ENCODE peak calls at places on chromosomes 1 and 21, in eight cellular contexts. Y is astrocyte of the spinal cord; D is CD4-positive, alpha-beta T cell; F is heart left ventricle; P is PC-9; K is H9; U is nephron progenitor cell; L is fibroblast of mammary gland. H is an unnamed sample.
A peak's percentile ranks its signal among the peaks of the same experiment; 100 is the strongest.

GRCh38 chr1:40385437-40386310 is 12.1 kb downstream of the SMAP2 start:
- DNase-seq in U (no peak), P (no peak), Y (peak; percentile 45), L (no peak), F (no peak), K (no peak), D (peak; percentile 49), H (no peak)

GRCh38 chr1:200299571-200299970 is 110.3 kb downstream of the ZNF281 start:
- DNase-seq in L (no peak), Y (no peak), F (no peak), K (no peak), P (no peak), D (no peak), U (no peak), H (no peak)

GRCh38 chr21:17548262-17548661 is 35.4 kb downstream of the CXADR start:
- DNase-seq in F (peak; percentile 46), L (peak; percentile 45), K (no peak), U (no peak), P (no peak), D (no peak), Y (no peak), H (no peak)

GRCh38 chr1:201142854-201143725 is 11.2 kb downstream of the TMEM9 start:
- DNase-seq in F (no peak), U (no peak), K (no peak), P (no peak), Y (no peak), D (no peak), L (no peak), H (no peak)

GRCh38 chr1:68828013-68828412 is 331.1 kb upstream of the DEPDC1 start:
- DNase-seq in K (no peak), U (no peak), F (no peak), L (no peak), D (no peak), Y (no peak), P (no peak), H (no peak)

GRCh38 chr1:70890408-70890807 is 157.2 kb downstream of the PTGER3 start:
- DNase-seq in D (no peak), U (no peak), L (no peak), Y (no peak), F (no peak), P (no peak), K (no peak), H (no peak)

GRCh38 chr1:111934346-111934745 is 55.1 kb downstream of the KCND3 start:
- DNase-seq in Y (no peak), D (no peak), P (no peak), K (no peak), U (no peak), F (no peak), L (no peak), H (no peak)

GRCh38 chr1:53519412-53519811 is 60.2 kb downstream of the DMRTB1 start:
- DNase-seq in P (no peak), L (no peak), U (no peak), Y (peak; percentile 23), F (no peak), K (no peak), D (no peak), H (no peak)

GRCh38 chr1:116128669-116129068 is 17.5 kb downstream of the MAB21L3 start:
- DNase-seq in D (peak; percentile 14), L (no peak), F (no peak), U (no peak), K (no peak), Y (no peak), P (no peak), H (no peak)

GRCh38 chr1:175016073-175016722 is 7.0 kb downstream of the MRPS14 start:
- DNase-seq in K (no peak), P (no peak), D (no peak), F (no peak), U (no peak), Y (peak; percentile 63), L (peak; percentile 86), H (no peak)

GRCh38 chr1:82565546-82565945 is 764.8 kb downstream of the ADGRL2 start:
- DNase-seq in U (no peak), D (no peak), Y (peak; percentile 91), L (peak; percentile 66), P (no peak), K (no peak), F (no peak), H (no peak)

GRCh38 chr1:71307451-71307850 is 226.6 kb upstream of the ZRANB2 start:
- DNase-seq in D (no peak), Y (peak; percentile 54), U (peak; percentile 3), L (peak; percentile 90), K (no peak), F (peak; percentile 21), P (no peak), H (peak; percentile 23)

GRCh38 chr1:163361123-163361934 is 39.6 kb downstream of the NUF2 start:
- DNase-seq in F (no peak), Y (no peak), P (peak; percentile 37), L (peak; percentile 18), K (peak; percentile 28), D (no peak), U (peak; percentile 18), H (no peak)

GRCh38 chr1:223639333-223639749 is 26.2 kb downstream of the CAPN8 start:
- DNase-seq in Y (no peak), U (no peak), F (no peak), D (no peak), L (peak; percentile 6), P (peak; percentile 94), K (no peak), H (no peak)

GRCh38 chr1:161013591-161014513 is 7.1 kb downstream of the F11R start:
- DNase-seq in F (peak; percentile 88), Y (no peak), D (peak; percentile 51), P (peak; percentile 97), L (peak; percentile 29), K (peak; percentile 83), U (no peak), H (no peak)

DNA sequence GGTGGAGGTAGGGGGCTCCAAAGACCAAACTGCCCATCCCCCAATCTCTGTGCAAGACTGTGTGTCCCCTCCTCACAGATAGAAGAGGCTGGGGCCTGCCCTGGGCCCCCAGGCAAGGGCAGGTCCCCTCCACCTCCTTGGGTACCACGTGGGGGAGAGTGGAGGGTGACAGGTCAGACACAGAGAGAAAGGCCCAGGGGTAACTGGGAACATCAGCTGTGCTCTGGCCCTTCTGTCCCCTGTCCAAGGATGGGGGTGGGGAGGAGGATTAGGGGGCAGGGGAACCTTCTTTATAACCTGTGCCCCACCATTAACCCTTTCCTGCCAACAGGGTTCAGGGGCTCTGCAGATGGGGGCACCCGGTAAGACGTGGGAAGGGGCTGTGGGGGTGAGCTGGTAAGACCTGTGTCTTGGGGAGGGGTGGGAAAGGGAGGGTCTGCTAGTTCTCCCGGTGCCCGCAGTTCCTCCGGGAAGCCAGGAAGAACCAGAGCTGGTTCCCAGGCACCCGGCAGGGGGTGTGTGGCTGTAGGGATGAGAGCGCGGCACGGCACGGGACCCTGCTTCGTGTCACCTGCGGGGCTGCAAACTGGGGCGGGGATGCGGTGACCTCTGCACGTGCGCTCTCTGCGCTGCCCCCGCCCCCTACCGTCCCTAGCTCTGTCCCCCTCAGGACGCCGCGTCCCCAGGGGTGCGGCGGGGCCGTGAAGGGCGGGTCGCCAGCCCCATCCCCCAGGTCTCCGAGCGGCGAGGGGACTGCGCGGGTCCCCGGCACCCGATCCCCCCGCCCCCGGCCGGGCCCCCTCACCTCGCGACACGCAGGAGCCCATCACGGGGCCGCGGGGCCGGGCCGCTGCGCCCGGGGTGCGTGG is 601 bp downstream of the FAM131C start:
- DNase-seq in L (no peak), D (no peak), Y (no peak), P (no peak), F (no peak), K (no peak), U (peak; percentile 48), H (peak; percentile 55)
- TF ChIP-seq CTCF in L (no peak), D (no peak), Y (peak; percentile 12), P (no peak), F (no peak), K (no peak), U (no peak), H (no peak)

GRCh38 chr1:65434760-65435159 is 14.3 kb downstream of the LEPR start:
- DNase-seq in P (peak; percentile 42), L (no peak), D (no peak), F (no peak), U (no peak), K (no peak), Y (no peak), H (no peak)

GRCh38 chr1:65435987-65436386 is 15.5 kb downstream of the LEPR start:
- DNase-seq in U (no peak), K (no peak), F (no peak), L (peak; percentile 23), Y (peak; percentile 72), D (no peak), P (no peak), H (no peak)

GRCh38 chr1:65440322-65440864 is 19.9 kb downstream of the LEPR start:
- DNase-seq in F (no peak), U (no peak), D (no peak), P (no peak), Y (no peak), K (no peak), L (no peak), H (no peak)

GRCh38 chr1:65440915-65441314 is 20.4 kb downstream of the LEPR start:
- DNase-seq in D (no peak), Y (no peak), L (peak; percentile 20), K (no peak), U (no peak), F (no peak), P (no peak), H (no peak)

GRCh38 chr1:65437616-65438015 is 17.1 kb downstream of the LEPR start:
- DNase-seq in L (no peak), U (no peak), P (no peak), D (no peak), Y (no peak), K (no peak), F (no peak), H (no peak)
- TF ChIP-seq CTCF in L (no peak), U (no peak), P (no peak), D (no peak), Y (no peak), K (no peak), F (no peak), H (no peak)

GRCh38 chr1:216740334-216740733 is 17.1 kb upstream of the ESRRG start:
- DNase-seq in K (no peak), Y (no peak), U (no peak), P (no peak), L (no peak), D (no peak), F (no peak), H (no peak)
- TF ChIP-seq CTCF in K (no peak), Y (no peak), U (no peak), P (no peak), L (no peak), D (no peak), F (no peak), H (no peak)

DNA sequence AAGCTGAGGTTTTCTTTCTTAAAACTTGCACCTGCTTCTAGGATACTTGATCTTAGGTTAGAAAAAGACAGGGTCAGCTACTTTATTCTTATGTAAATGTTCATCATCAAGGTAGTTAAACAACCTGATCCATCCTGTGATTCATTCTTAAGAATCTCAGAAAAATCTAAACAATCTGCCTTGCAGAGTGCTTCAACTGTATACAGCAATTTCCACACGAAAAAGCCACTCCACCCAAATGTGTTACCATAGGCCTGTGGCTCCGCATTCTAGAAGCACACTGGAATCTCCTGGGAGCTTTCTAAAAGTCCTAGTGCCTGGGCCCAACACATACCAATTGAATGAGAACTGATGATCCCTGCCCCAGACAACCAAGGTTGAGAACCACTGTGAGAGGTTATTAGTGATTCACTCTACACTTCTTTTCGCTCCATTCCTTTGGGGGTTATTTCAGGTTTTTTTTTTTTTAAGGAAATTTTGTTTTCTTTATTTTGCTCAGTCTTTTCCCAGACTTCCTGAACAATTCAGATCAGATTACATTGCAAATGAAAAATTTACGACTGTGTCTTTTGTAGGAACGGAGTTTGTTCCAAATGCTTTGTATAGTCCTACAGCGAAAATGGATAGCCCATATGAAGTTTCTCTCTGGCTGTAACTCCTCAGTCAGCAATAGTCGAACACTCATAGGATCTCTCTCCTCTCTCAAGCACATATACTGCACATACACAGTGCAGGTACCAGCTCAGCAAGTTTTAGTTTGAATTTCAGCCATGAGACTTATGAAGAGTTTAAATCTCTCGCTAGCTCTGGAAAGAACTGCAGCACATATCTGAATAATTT is 16.1 kb downstream of the SMYD2 start:
- DNase-seq in K (peak; percentile 50), P (peak; percentile 94), L (peak; percentile 86), Y (peak; percentile 90), U (no peak), F (no peak), D (no peak), H (no peak)
- TF ChIP-seq CTCF in K (no peak), P (no peak), L (no peak), Y (no peak), U (no peak), F (no peak), D (no peak), H (no peak)

H was measured in glutamatergic neuron.